ENCODE peak calls at places on chromosomes 1 and 21, in seven cellular contexts. One of them, this sample, is unnamed.

GRCh38 chr21:23887709-23888303 is 1719.5 kb downstream of the MRPL39 start:
- DNase-seq in NCI-H1092: no peak
- DNase-seq in activated T-helper 1 cell treated with Interleukin-2 at 50 U/mL for 16 hours: peak
- DNase-seq in KG1: no peak
- DNase-seq in substantia nigra: no peak
- DNase-seq in ACHN: no peak
- DNase-seq in trophoblast cell: no peak
- DNase-seq in this sample: no peak

GRCh38 chr1:24195874-24196273 is 8.8 kb upstream of the IFNLR1 start:
- DNase-seq in trophoblast cell: no peak
- DNase-seq in KG1: no peak
- DNase-seq in ACHN: no peak
- DNase-seq in NCI-H1092: no peak
- DNase-seq in activated T-helper 1 cell treated with Interleukin-2 at 50 U/mL for 16 hours: no peak
- DNase-seq in substantia nigra: no peak
- DNase-seq in this sample: no peak

GRCh38 chr21:27725916-27726315 is 759.0 kb upstream of the ADAMTS5 start:
- DNase-seq in KG1: no peak
- DNase-seq in ACHN: no peak
- DNase-seq in substantia nigra: no peak
- DNase-seq in NCI-H1092: no peak
- DNase-seq in activated T-helper 1 cell treated with Interleukin-2 at 50 U/mL for 16 hours: no peak
- DNase-seq in trophoblast cell: no peak
- DNase-seq in this sample: no peak

GRCh38 chr21:33212159-33212851 is 17.4 kb upstream of the IFNAR2 start:
- DNase-seq in trophoblast cell: peak
- DNase-seq in NCI-H1092: no peak
- DNase-seq in activated T-helper 1 cell treated with Interleukin-2 at 50 U/mL for 16 hours: no peak
- DNase-seq in KG1: no peak
- DNase-seq in ACHN: no peak
- DNase-seq in substantia nigra: no peak
- DNase-seq in this sample: no peak

GRCh38 chr1:109864063-109864822 is 46.4 kb upstream of the CSF1 start:
- DNase-seq in activated T-helper 1 cell treated with Interleukin-2 at 50 U/mL for 16 hours: no peak
- DNase-seq in trophoblast cell: no peak
- DNase-seq in substantia nigra: no peak
- DNase-seq in KG1: no peak
- DNase-seq in ACHN: no peak
- DNase-seq in NCI-H1092: no peak
- DNase-seq in this sample: no peak

GRCh38 chr1:90993245-90993644 is 28.6 kb downstream of the ZNF644 start:
- DNase-seq in KG1: no peak
- DNase-seq in NCI-H1092: no peak
- DNase-seq in activated T-helper 1 cell treated with Interleukin-2 at 50 U/mL for 16 hours: no peak
- DNase-seq in trophoblast cell: no peak
- DNase-seq in substantia nigra: no peak
- DNase-seq in ACHN: no peak
- DNase-seq in this sample: no peak

GRCh38 chr1:184025242-184025675 is 12.3 kb downstream of the COLGALT2 start:
- DNase-seq in KG1: no peak
- DNase-seq in ACHN: no peak
- DNase-seq in NCI-H1092: peak
- DNase-seq in activated T-helper 1 cell treated with Interleukin-2 at 50 U/mL for 16 hours: no peak
- DNase-seq in substantia nigra: no peak
- DNase-seq in trophoblast cell: no peak
- DNase-seq in this sample: no peak

GRCh38 chr21:37149411-37149810 is 76.4 kb downstream of the TTC3 start:
- DNase-seq in substantia nigra: no peak
- DNase-seq in trophoblast cell: no peak
- DNase-seq in NCI-H1092: no peak
- DNase-seq in ACHN: no peak
- DNase-seq in activated T-helper 1 cell treated with Interleukin-2 at 50 U/mL for 16 hours: no peak
- DNase-seq in KG1: no peak
- DNase-seq in this sample: no peak